ENCODE peak calls at places on chromosomes 16 and 17, in five cellular contexts. T, A, K, Q and E are unnamed samples.

GRCh38 chr17:67082110-67082509 is 37.8 kb downstream of the CACNG1 start:
- DNase-seq in K (no peak), T (no peak), A (no peak), Q (no peak), E (no peak)

GRCh38 chr17:31596382-31597323 is 205.2 kb downstream of the RAB11FIP4 start:
- DNase-seq in Q (peak; percentile 87), K (peak; percentile 58), A (peak; percentile 19), T (peak; percentile 91), E (peak; percentile 97)

GRCh38 chr17:67164298-67164697 is 80.7 kb downstream of the HELZ start:
- DNase-seq in Q (no peak), K (no peak), T (no peak), A (no peak), E (no peak)

GRCh38 chr17:2796164-2797140 is at the start of gene RAP1GAP2:
- DNase-seq in K (peak; percentile 58), Q (peak; percentile 95), A (peak; percentile 41), T (no peak), E (peak; percentile 89)

GRCh38 chr17:70047619-70048018 is 27.4 kb upstream of the KCNJ16 start:
- DNase-seq in T (no peak), A (no peak), Q (no peak), K (no peak), E (no peak)

GRCh38 chr17:15236281-15237105 is 28.6 kb downstream of the PMP22 start:
- DNase-seq in T (no peak), K (no peak), Q (no peak), A (no peak), E (no peak)

GRCh38 chr17:77320501-77321256 is 179.9 kb downstream of the SEC14L1 start:
- DNase-seq in K (peak; percentile 53), T (no peak), A (no peak), Q (peak; percentile 82), E (peak; percentile 46)

GRCh38 chr16:4660454-4661007 is 32.8 kb upstream of the NUDT16L1 start:
- DNase-seq in Q (peak; percentile 89), K (peak; percentile 69), A (peak; percentile 83), T (no peak), E (no peak)

GRCh38 chr16:25897677-25898076 is 205.9 kb downstream of the HS3ST4 start:
- DNase-seq in T (no peak), K (no peak), A (no peak), Q (peak; percentile 17), E (no peak)

GRCh38 chr17:5874486-5874885 is 195.7 kb upstream of the WSCD1 start:
- DNase-seq in Q (no peak), K (no peak), A (no peak), T (no peak), E (no peak)

GRCh38 chr16:30342751-30343490 is 12.2 kb downstream of the CD2BP2 start:
- DNase-seq in Q (no peak), T (no peak), A (no peak), K (no peak), E (no peak)

GRCh38 chr16:1960665-1961630 is 1.6 kb downstream of the NDUFB10 start:
- DNase-seq in T (no peak), A (no peak), K (no peak), Q (no peak), E (no peak)

GRCh38 chr16:86951831-86952598 is 365.2 kb downstream of the C16orf95 start:
- DNase-seq in T (peak; percentile 87), K (no peak), A (no peak), Q (no peak), E (no peak)

GRCh38 chr17:32755045-32755805 is 121.7 kb downstream of the MYO1D start:
- DNase-seq in Q (no peak), K (no peak), A (no peak), T (peak; percentile 18), E (no peak)

GRCh38 chr17:80242505-80242904 is 18.1 kb upstream of the RNF213 start:
- DNase-seq in T (no peak), K (no peak), A (no peak), Q (peak; percentile 33), E (no peak)

GRCh38 chr16:56294599-56294998 is 103.3 kb downstream of the GNAO1 start:
- DNase-seq in A (no peak), K (no peak), T (peak; percentile 45), Q (no peak), E (no peak)

GRCh38 chr16:7405166-7405565 is 72.5 kb downstream of the RBFOX1 start:
- DNase-seq in Q (peak; percentile 81), K (peak; percentile 76), T (no peak), A (peak; percentile 43), E (no peak)

GRCh38 chr16:78505544-78506371 is 406.3 kb downstream of the WWOX start:
- DNase-seq in K (peak; percentile 51), A (peak; percentile 86), Q (no peak), T (no peak), E (no peak)

GRCh38 chr17:14297161-14297851 is 3.6 kb upstream of the HS3ST3B1 start:
- DNase-seq in Q (peak; percentile 90), K (no peak), A (no peak), T (no peak), E (no peak)

GRCh38 chr17:50697663-50698272 is 9.9 kb downstream of the ANKRD40 start:
- DNase-seq in Q (no peak), A (no peak), K (no peak), T (no peak), E (no peak)

GRCh38 chr17:79563237-79564013 is 47.4 kb downstream of the RBFOX3 start:
- DNase-seq in T (no peak), Q (no peak), K (no peak), A (no peak), E (no peak)

GRCh38 chr17:30091771-30092170 is 24.8 kb upstream of the NSRP1 start:
- DNase-seq in K (no peak), A (no peak), T (no peak), Q (no peak), E (no peak)

GRCh38 chr17:30290696-30291570 is 811 bp downstream of the BLMH start:
- DNase-seq in K (peak; percentile 44), T (no peak), Q (peak; percentile 87), A (peak; percentile 75), E (no peak)

GRCh38 chr17:19376799-19377198 is 1.5 kb upstream of the MAPK7 start:
- DNase-seq in A (no peak), K (no peak), T (no peak), Q (no peak), E (peak; percentile 6)

GRCh38 chr17:7932483-7932891 is 481 bp downstream of the CNTROB start:
- DNase-seq in Q (no peak), A (peak; percentile 47), T (no peak), K (no peak), E (peak; percentile 50)

DNA sequence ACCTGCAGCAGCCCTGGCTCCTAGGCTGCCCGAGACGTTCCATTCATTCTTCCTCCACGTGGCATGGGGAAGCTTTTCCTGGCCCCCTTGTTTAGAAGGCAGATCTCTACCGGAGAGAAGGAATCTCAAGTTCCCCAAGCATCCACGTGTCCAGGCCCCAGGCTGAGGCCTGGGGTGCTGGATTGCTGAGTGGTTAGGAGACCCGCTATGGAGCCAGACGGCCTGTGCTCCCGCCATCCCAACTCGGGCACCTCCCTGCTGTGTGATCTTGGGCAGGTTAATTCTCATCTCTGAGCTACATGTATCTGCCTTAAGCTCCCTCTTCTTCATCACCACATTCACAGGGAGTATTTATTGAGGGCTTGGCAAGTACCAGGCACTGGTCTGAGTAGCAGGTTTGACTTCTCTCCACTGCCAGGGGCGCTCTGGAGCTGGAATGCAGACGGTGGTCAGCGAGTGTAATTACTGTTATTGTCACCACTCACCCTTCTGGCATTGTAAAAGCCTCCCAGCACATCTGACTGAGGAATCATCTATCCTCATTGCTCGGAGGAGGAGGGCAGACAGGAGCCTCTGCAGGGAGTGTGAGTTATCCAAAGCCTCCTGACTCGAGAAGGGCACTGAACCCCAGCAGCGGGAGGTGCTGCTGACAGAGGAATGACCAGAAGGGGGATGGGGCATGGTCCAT is 1.1 kb upstream of the ADGRG1 start:
- DNase-seq in T (no peak), K (no peak), Q (peak; percentile 61), A (no peak), E (no peak)
- TF ChIP-seq CTCF in T (peak; percentile 52), K (no peak), Q (no peak), A (no peak), E (no peak)

GRCh38 chr16:15607700-15608396 is 35.1 kb downstream of the MARF1 start:
- DNase-seq in T (peak; percentile 18), Q (peak; percentile 39), K (no peak), A (peak; percentile 81), E (peak; percentile 87)
- TF ChIP-seq CTCF in T (no peak), Q (no peak), K (no peak), A (no peak), E (no peak)

GRCh38 chr16:28063047-28063521 is 430 bp downstream of the GSG1L start:
- DNase-seq in K (no peak), Q (no peak), T (no peak), A (no peak), E (no peak)
- TF ChIP-seq CTCF in K (no peak), Q (no peak), T (no peak), A (no peak), E (no peak)

GRCh38 chr17:75826561-75827290 is 17.5 kb downstream of the UNC13D start:
- DNase-seq in A (no peak), K (no peak), T (no peak), Q (no peak), E (no peak)
- TF ChIP-seq CTCF in A (no peak), K (no peak), T (no peak), Q (no peak), E (no peak)

GRCh38 chr17:46060461-46060860 is 61.4 kb downstream of the STH start:
- DNase-seq in A (no peak), Q (no peak), K (no peak), T (no peak), E (no peak)

GRCh38 chr17:46064460-46064859 is 65.4 kb downstream of the STH start:
- DNase-seq in T (no peak), K (no peak), A (no peak), Q (no peak), E (no peak)

GRCh38 chr17:46059457-46059856 is 60.4 kb downstream of the STH start:
- DNase-seq in T (no peak), A (no peak), K (no peak), Q (no peak), E (no peak)

GRCh38 chr17:46063239-46063638 is 64.2 kb downstream of the STH start:
- DNase-seq in K (no peak), A (no peak), T (peak; percentile 27), Q (no peak), E (no peak)

DNA sequence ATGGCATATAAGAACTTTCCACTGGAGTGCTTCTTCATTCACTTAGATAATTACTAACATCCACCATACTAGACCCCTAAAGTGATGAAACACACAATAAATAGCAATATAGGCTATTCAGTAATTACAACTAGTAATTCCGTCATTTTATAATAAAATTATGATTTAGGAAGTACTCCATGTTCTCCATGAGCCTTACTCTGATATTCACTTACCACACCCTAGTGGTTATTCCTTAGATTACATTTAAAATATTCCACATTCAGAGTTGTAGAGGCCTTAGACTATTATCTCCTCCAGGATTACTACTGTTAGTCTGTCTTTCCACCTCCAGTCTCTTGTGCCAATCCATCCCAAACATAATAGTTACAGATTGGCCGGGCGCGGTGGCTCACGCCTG is 62.4 kb downstream of the STH start:
- DNase-seq in A (no peak), T (no peak), Q (no peak), K (no peak), E (no peak)
- TF ChIP-seq CTCF in A (no peak), T (peak; percentile 23), Q (peak; percentile 25), K (peak; percentile 35), E (peak; percentile 59)

DNA sequence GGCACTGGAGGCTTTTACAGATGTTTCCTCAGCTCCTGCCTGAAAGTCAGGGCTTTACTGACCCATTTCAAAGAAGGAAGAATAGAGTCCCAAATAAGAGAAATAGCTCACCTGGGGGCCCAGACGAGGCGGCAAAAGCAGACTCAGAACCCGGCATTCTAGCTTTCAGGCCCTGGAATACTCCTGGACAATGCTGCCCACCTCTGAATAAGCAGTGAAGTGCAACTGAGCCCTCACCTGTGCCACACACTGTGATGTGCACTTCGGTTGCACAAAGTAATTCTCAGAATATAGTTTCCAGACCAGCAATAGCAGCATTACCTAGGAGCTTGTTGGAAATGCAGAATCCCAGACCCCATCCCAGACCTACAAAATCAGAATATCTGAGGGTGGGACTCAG is 54.6 kb downstream of the ZNF423 start:
- DNase-seq in A (no peak), T (no peak), Q (no peak), K (no peak), E (no peak)
- TF ChIP-seq CTCF in A (no peak), T (no peak), Q (no peak), K (no peak), E (no peak)